ENCODE peak calls at places on chromosomes 16 and 17, in nine cellular contexts. V is H9; K is Calu3; Z is KBM-7; Y is activated naive CD8-positive, alpha-beta T cell treated with anti-CD3 and anti-CD28 coated beads, Interleukin-2, amount 50 U/mL, for 24 hours; E is NCI-H1105 treated with DMSO at 0.1 percent for 48 hours; Q is GM13977; S is retinal pigment epithelial cell; D is RCC 7860. T is an unnamed sample.

GRCh38 chr17:27670791-27671590 is 40.0 kb downstream of the LGALS9 start:
- DNase-seq in V (peak), K (no peak), Z (no peak), Y (no peak), E (no peak), Q (no peak), S (no peak), D (no peak), T (no peak)

GRCh38 chr16:10668322-10669045 is 26.2 kb downstream of the TEKT5 start:
- DNase-seq in V (peak), K (peak), Z (peak), Y (peak), E (no peak), Q (peak), S (no peak), D (no peak), T (no peak)

GRCh38 chr16:69187891-69188451 is 1.0 kb downstream of the SNTB2 start:
- DNase-seq in V (no peak), K (peak), Z (peak), Y (peak), E (peak), Q (peak), S (peak), D (peak), T (peak)

GRCh38 chr17:41544497-41544896 is 16.4 kb upstream of the KRT19 start:
- DNase-seq in V (no peak), K (peak), Z (no peak), Y (no peak), E (peak), Q (no peak), S (no peak), D (peak), T (peak)

GRCh38 chr17:36850794-36851193 is 86.5 kb upstream of the LHX1 start:
- DNase-seq in V (no peak), K (no peak), Z (no peak), Y (no peak), E (no peak), Q (no peak), S (no peak), D (peak), T (peak)

GRCh38 chr16:56559109-56559508 is 5.8 kb upstream of the MT4 start:
- DNase-seq in V (no peak), K (no peak), Z (no peak), Y (no peak), E (no peak), Q (no peak), S (no peak), D (no peak), T (no peak)

GRCh38 chr17:67574658-67575293 is 143.0 kb upstream of the NOL11 start:
- DNase-seq in V (no peak), K (no peak), Z (no peak), Y (no peak), E (no peak), Q (peak), S (no peak), D (no peak), T (no peak)

GRCh38 chr17:79374807-79375206 is 236.0 kb downstream of the RBFOX3 start:
- DNase-seq in V (no peak), K (no peak), Z (no peak), Y (no peak), E (no peak), Q (no peak), S (no peak), D (no peak), T (no peak)

GRCh38 chr17:16286009-16286946 is 67.0 kb downstream of the CENPV start:
- DNase-seq in V (peak), K (peak), Z (peak), Y (peak), E (no peak), Q (peak), S (peak), D (peak), T (peak)

GRCh38 chr17:67562036-67562435 is 155.7 kb upstream of the NOL11 start:
- DNase-seq in V (no peak), K (no peak), Z (no peak), Y (no peak), E (no peak), Q (no peak), S (no peak), D (no peak), T (no peak)